ENCODE peak calls at places on chromosomes 4 and X, in ten cellular contexts. B, U, T, V, W, Z, J, L, D and M are unnamed samples. For H3K4me1 and H3K27me3, the result is how much of the 10 kb centered on the place peaks cover.

GRCh38 chr4:55172694-55173287 is 47.4 kb upstream of the KDR start:
- DNase-seq in B (peak), U (no peak), T (no peak), V (no peak), W (no peak), Z (no peak), J (no peak), L (no peak), D (no peak), M (no peak)

GRCh38 chr4:103415801-103416200 is 217.7 kb upstream of the CENPE start:
- DNase-seq in B (no peak), U (no peak), T (peak), V (no peak), W (no peak), Z (no peak), J (no peak), L (no peak), D (no peak), M (no peak)

GRCh38 chrX:132692066-132692465 is 203.2 kb upstream of the MBNL3 start:
- DNase-seq in B (no peak), U (no peak), T (no peak), V (no peak), W (no peak), Z (no peak), J (peak), L (no peak), D (no peak), M (no peak)

GRCh38 chr4:135277980-135278315 is 1076.4 kb upstream of the PABPC4L start:
- DNase-seq in B (no peak), U (peak), T (no peak), V (no peak), W (no peak), Z (no peak), J (no peak), L (no peak), D (no peak), M (peak)

GRCh38 chrX:41382699-41383645 is 49.0 kb downstream of the DDX3X start:
- DNase-seq in B (peak), U (no peak), T (peak), V (no peak), W (no peak), Z (no peak), J (peak), L (no peak), D (peak), M (no peak)

GRCh38 chr4:110823251-110823650 is 200.4 kb upstream of the PITX2 start:
- DNase-seq in B (no peak), U (no peak), T (no peak), V (no peak), W (no peak), Z (no peak), J (no peak), L (no peak), D (no peak), M (no peak)

GRCh38 chr4:145755802-145756201 is 75.9 kb downstream of the C4orf51 start:
- DNase-seq in B (peak), U (no peak), T (no peak), V (no peak), W (no peak), Z (no peak), J (no peak), L (no peak), D (no peak), M (no peak)

GRCh38 chr4:179398414-179398813 is 1956.2 kb upstream of the AGA start:
- DNase-seq in B (no peak), U (no peak), T (no peak), V (no peak), W (no peak), Z (no peak), J (no peak), L (no peak), D (no peak), M (no peak)

GRCh38 chr4:166527500-166527899 is 654.5 kb downstream of the TLL1 start:
- DNase-seq in B (peak), U (peak), T (no peak), V (no peak), W (no peak), Z (peak), J (no peak), L (no peak), D (no peak), M (no peak)

GRCh38 chr4:23105759-23106370 is 413.1 kb downstream of the GBA3 start:
- DNase-seq in B (no peak), U (no peak), T (no peak), V (no peak), W (no peak), Z (no peak), J (no peak), L (no peak), D (no peak), M (no peak)

DNA sequence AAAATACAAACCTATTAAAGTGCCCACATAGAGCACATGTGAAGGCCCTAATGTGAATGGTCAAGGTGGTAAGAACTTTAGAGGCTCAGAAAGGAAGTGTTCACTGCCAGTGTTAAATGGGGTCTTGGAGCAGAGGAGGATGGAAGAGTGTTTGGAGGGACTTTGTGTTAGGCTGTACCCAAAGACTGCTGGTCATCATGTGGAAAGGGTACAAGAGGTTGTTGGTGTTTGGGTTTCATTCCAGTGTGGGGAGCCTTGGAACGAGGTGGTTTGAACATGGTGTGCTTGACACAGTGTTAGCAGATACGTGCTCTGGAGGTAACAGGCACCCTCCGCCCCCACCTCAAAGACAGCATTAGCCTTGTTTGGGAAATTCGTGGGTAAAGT is 73.1 kb downstream of the RAPGEF2 start:
- DNase-seq in B (no peak), U (no peak), T (no peak), V (no peak), W (no peak), Z (no peak), J (no peak), L (no peak), D (no peak), M (no peak)
- H3K4me1 ChIP-seq in B (under half), U (under half), T (under half), V (half or more), W (under half), Z (under half), J (under half), L (under half), D (under half), M (under half)

GRCh38 chr4:101119141-101119540 is 228.2 kb downstream of the PPP3CA start:
- DNase-seq in B (no peak), U (no peak), T (no peak), V (no peak), W (no peak), Z (no peak), J (no peak), L (no peak), D (no peak), M (no peak)
- H3K27me3 ChIP-seq in B (under half), U (under half), T (under half), V (under half), W (under half), Z (under half), J (under half), L (under half), D (under half), M (under half)

GRCh38 chr4:8385106-8385505 is 55.4 kb downstream of the ACOX3 start:
- DNase-seq in B (no peak), U (no peak), T (no peak), V (no peak), W (no peak), Z (no peak), J (no peak), L (no peak), D (no peak), M (no peak)

GRCh38 chr4:8381814-8382581 is 58.5 kb downstream of the ACOX3 start:
- DNase-seq in B (no peak), U (no peak), T (no peak), V (no peak), W (no peak), Z (no peak), J (no peak), L (no peak), D (no peak), M (no peak)

GRCh38 chr4:8383451-8384160 is 56.9 kb downstream of the ACOX3 start:
- DNase-seq in B (peak), U (no peak), T (no peak), V (no peak), W (no peak), Z (no peak), J (no peak), L (no peak), D (no peak), M (no peak)

GRCh38 chr4:8384397-8385060 is 56.0 kb downstream of the ACOX3 start:
- DNase-seq in B (no peak), U (no peak), T (no peak), V (no peak), W (no peak), Z (no peak), J (no peak), L (no peak), D (no peak), M (no peak)

DNA sequence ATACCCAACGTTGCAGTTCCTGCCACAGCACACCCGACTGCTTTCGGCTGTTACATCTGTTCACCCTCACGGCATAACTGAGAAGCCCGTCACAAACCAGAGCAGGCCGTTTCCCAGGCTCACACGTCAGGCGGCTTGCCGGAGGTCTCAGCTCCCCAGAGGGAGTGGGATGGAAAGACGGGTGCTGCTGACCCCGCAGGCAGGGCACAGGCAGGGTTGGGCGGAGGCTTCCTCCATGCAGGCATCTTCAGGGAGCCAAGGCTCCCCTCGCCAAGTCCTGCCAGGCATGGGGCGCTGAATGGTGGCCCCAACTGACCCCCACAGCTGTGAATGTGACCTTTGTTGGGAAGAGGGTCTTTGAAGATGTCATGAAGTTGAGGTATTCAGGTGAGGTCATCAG is 57.5 kb downstream of the ACOX3 start:
- DNase-seq in B (no peak), U (no peak), T (no peak), V (no peak), W (no peak), Z (no peak), J (no peak), L (no peak), D (no peak), M (no peak)
- H3K4me1 ChIP-seq in B (under half), U (under half), T (under half), V (under half), W (under half), Z (under half), J (under half), L (under half), D (under half), M (under half)

GRCh38 chrX:153874091-153874365 is 11.9 kb downstream of the L1CAM start:
- DNase-seq in B (no peak), U (no peak), T (no peak), V (no peak), W (no peak), Z (no peak), J (no peak), L (no peak), D (no peak), M (no peak)

GRCh38 chrX:153876112-153876491 is 9.9 kb downstream of the L1CAM start:
- DNase-seq in B (no peak), U (no peak), T (no peak), V (no peak), W (no peak), Z (no peak), J (no peak), L (no peak), D (no peak), M (no peak)

GRCh38 chrX:153873282-153874090 is 12.5 kb downstream of the L1CAM start:
- DNase-seq in B (no peak), U (peak), T (no peak), V (no peak), W (no peak), Z (no peak), J (no peak), L (no peak), D (no peak), M (no peak)

GRCh38 chrX:153874366-153875125 is 11.4 kb downstream of the L1CAM start:
- DNase-seq in B (no peak), U (no peak), T (no peak), V (no peak), W (no peak), Z (no peak), J (no peak), L (no peak), D (no peak), M (no peak)

GRCh38 chrX:153875391-153876111 is 10.4 kb downstream of the L1CAM start:
- DNase-seq in B (no peak), U (no peak), T (peak), V (peak), W (peak), Z (peak), J (peak), L (no peak), D (peak), M (peak)
- H3K27me3 ChIP-seq in B (under half), U (under half), T (under half), V (under half), W (under half), Z (under half), J (under half), L (under half), D (under half), M (under half)

DNA sequence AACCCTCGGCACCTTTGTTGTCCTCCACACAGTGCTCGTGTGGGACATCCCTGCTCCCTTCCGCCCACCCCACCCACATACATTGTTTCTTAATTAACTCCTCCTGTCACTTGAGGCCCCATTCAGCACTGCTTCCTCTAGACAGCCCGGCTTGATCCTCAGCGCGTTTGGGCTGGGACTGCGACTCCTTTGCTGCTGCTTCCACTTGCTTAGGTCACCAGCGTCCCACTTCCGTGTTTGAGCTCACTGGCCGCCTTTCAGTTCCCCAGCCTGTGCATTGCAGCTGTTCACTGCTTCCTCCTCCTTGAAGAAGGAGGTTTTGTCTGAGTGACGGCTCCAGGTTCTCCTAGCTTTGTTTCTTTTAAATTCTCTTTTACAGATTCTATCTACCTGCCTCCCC is 16.1 kb downstream of the RNF4 start:
- DNase-seq in B (no peak), U (no peak), T (no peak), V (peak), W (peak), Z (no peak), J (peak), L (no peak), D (peak), M (no peak)
- H3K4me1 ChIP-seq in B (under half), U (under half), T (under half), V (half or more), W (half or more), Z (under half), J (under half), L (under half), D (under half), M (under half)

DNA sequence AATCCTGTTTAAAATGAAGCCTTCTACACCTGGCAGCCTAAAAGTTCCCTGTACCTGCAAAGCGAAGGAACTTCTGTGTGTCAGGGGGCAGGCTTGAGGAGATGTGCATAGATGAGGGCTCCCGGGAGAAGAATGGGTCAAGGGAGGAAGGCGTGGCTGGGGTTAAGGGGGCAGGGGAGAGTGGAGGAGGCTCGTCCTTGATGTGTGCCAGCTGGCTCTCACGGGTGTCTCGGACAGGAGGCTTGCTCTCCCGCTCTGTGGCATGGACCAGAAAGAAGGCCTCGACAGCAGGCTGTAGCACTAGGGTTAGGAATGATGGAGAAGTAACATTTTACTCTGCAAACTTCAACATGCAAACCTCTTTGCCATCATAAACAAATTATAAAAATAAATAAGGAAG is 104.6 kb upstream of the HSD17B10 start:
- DNase-seq in B (no peak), U (no peak), T (no peak), V (no peak), W (no peak), Z (no peak), J (no peak), L (no peak), D (no peak), M (no peak)
- H3K27me3 ChIP-seq in B (under half), U (under half), T (under half), V (under half), W (under half), Z (under half), J (under half), L (under half), D (under half), M (under half)

DNA sequence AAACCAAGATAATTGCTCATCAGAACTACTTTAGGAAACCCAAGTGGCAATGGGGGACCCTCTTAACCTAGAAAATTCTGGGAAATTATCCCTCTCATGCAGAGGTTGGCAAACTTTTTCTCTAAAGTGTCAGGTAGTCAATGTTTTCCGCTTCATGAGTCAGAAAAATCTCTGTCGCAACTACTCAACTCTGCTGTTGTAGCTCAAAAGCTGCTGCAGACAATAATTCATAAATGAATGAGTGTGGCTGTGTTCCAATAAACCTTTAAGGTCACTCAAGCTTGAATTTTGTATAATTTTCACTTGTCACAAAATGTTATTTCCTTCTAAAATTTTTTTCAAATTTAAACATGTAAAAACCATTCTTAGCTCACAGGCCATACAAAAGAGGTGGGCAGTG is 193.4 kb upstream of the MID1 start:
- DNase-seq in B (no peak), U (no peak), T (no peak), V (no peak), W (no peak), Z (no peak), J (no peak), L (no peak), D (no peak), M (no peak)
- H3K4me1 ChIP-seq in B (under half), U (under half), T (under half), V (under half), W (under half), Z (under half), J (under half), L (under half), D (under half), M (under half)

GRCh38 chr4:74897390-74897789 is 35.5 kb upstream of the PARM1 start:
- DNase-seq in B (no peak), U (no peak), T (no peak), V (no peak), W (no peak), Z (no peak), J (no peak), L (no peak), D (no peak), M (no peak)

GRCh38 chr4:74906771-74907170 is 26.1 kb upstream of the PARM1 start:
- DNase-seq in B (no peak), U (no peak), T (no peak), V (no peak), W (no peak), Z (no peak), J (no peak), L (no peak), D (no peak), M (no peak)

GRCh38 chr4:74904509-74904908 is 28.4 kb upstream of the PARM1 start:
- DNase-seq in B (no peak), U (no peak), T (no peak), V (no peak), W (no peak), Z (peak), J (no peak), L (no peak), D (no peak), M (no peak)

GRCh38 chr4:74896595-74896994 is 36.3 kb upstream of the PARM1 start:
- DNase-seq in B (no peak), U (no peak), T (no peak), V (no peak), W (no peak), Z (no peak), J (no peak), L (no peak), D (no peak), M (no peak)

GRCh38 chr4:74900862-74901261 is 32.1 kb upstream of the PARM1 start:
- DNase-seq in B (no peak), U (no peak), T (no peak), V (no peak), W (no peak), Z (no peak), J (no peak), L (no peak), D (no peak), M (no peak)
- H3K27me3 ChIP-seq in B (under half), U (under half), T (under half), V (under half), W (under half), Z (under half), J (under half), L (under half), D (under half), M (under half)